ENCODE peak calls at places on chromosomes 13 and 19, in eight cellular contexts. O is adrenal gland, M is brain microvascular endothelial cell, U is neural progenitor cell, B is PC-3, R is RWPE1, Y is esophagus squamous epithelium, Q is IMR-90. P is an unnamed sample.

GRCh38 chr13:34933349-34933748 is 8.7 kb upstream of the NBEA start:
- DNase-seq in U (no peak), M (no peak), R (no peak), Q (no peak), B (peak; percentile 75), O (no peak), Y (no peak), P (no peak)

GRCh38 chr19:18737954-18738351 is 53.2 kb downstream of the COMP start:
- DNase-seq in M (no peak), Q (no peak), U (no peak), O (no peak), B (no peak), R (no peak), Y (no peak), P (no peak)

GRCh38 chr19:47142779-47143178 is 12.1 kb downstream of the SAE1 start:
- DNase-seq in Q (no peak), M (no peak), O (no peak), Y (no peak), U (no peak), R (no peak), B (no peak), P (no peak)

GRCh38 chr13:112767506-112768471 is 78.0 kb downstream of the ATP11A start:
- DNase-seq in R (no peak), M (no peak), B (no peak), O (peak; percentile 49), Y (no peak), U (no peak), Q (no peak), P (no peak)

GRCh38 chr13:34349091-34349722 is 531.3 kb downstream of the RFC3 start:
- DNase-seq in R (peak; percentile 30), Q (peak; percentile 89), M (peak; percentile 97), Y (no peak), O (peak; percentile 80), B (peak; percentile 92), U (no peak), P (peak; percentile 80)

GRCh38 chr13:36096411-36097184 is 34.6 kb downstream of the DCLK1 start:
- DNase-seq in U (no peak), B (no peak), M (no peak), R (no peak), Q (no peak), O (no peak), Y (no peak), P (no peak)

GRCh38 chr13:57470491-57470890 is 161.1 kb upstream of the PCDH17 start:
- DNase-seq in M (no peak), U (no peak), B (no peak), R (no peak), Y (no peak), O (no peak), Q (no peak), P (no peak)

GRCh38 chr19:794989-795658 is 2.1 kb upstream of the PTBP1 start:
- DNase-seq in M (no peak), B (no peak), R (no peak), Q (no peak), U (no peak), Y (no peak), O (peak; percentile 43), P (no peak)

GRCh38 chr19:11225172-11225571 is 14.2 kb upstream of the ANGPTL8 start:
- DNase-seq in U (no peak), Y (no peak), B (no peak), M (no peak), R (no peak), O (peak; percentile 57), Q (no peak), P (no peak)

GRCh38 chr19:40588926-40589569 is 12.1 kb upstream of the LTBP4 start:
- DNase-seq in O (no peak), M (no peak), B (no peak), Y (no peak), U (no peak), R (no peak), Q (no peak), P (no peak)

GRCh38 chr19:58538257-58539168 is 5.4 kb upstream of the TRIM28 start:
- DNase-seq in U (peak; percentile 92), M (no peak), Y (no peak), Q (no peak), B (no peak), R (no peak), O (no peak), P (no peak)

GRCh38 chr19:51703655-51704515 is 10.8 kb downstream of the SPACA6 start:
- DNase-seq in Q (peak; percentile 89), U (peak; percentile 97), M (peak; percentile 93), B (peak; percentile 94), O (peak; percentile 97), Y (peak; percentile 92), R (peak; percentile 94), P (peak; percentile 93)

GRCh38 chr19:48836089-48837017 is at the start of gene HSD17B14:
- DNase-seq in U (peak; percentile 91), Q (no peak), M (peak; percentile 11), B (peak; percentile 41), Y (no peak), O (peak; percentile 57), R (no peak), P (no peak)

GRCh38 chr19:4597278-4597974 is 37.9 kb upstream of the SEMA6B start:
- DNase-seq in M (no peak), Q (no peak), U (peak; percentile 31), Y (no peak), O (no peak), B (no peak), R (peak; percentile 52), P (no peak)

GRCh38 chr13:99439850-99440604 is 61.2 kb upstream of the TM9SF2 start:
- DNase-seq in M (no peak), O (no peak), U (no peak), B (peak; percentile 32), Q (no peak), R (no peak), Y (no peak), P (no peak)

GRCh38 chr13:33213797-33214196 is 71.8 kb downstream of the STARD13 start:
- DNase-seq in Q (peak; percentile 65), O (no peak), R (no peak), Y (no peak), U (peak; percentile 65), B (no peak), M (no peak), P (no peak)

GRCh38 chr13:33212396-33212795 is 73.2 kb downstream of the STARD13 start:
- DNase-seq in R (no peak), U (no peak), B (no peak), Q (no peak), Y (no peak), O (no peak), M (no peak), P (no peak)

GRCh38 chr13:33208290-33208990 is 77.1 kb downstream of the STARD13 start:
- DNase-seq in U (no peak), B (no peak), M (no peak), Q (no peak), Y (no peak), R (peak; percentile 34), O (no peak), P (no peak)

GRCh38 chr13:33217256-33217655 is 68.3 kb downstream of the STARD13 start:
- DNase-seq in M (no peak), Y (no peak), B (peak; percentile 17), Q (no peak), R (no peak), O (no peak), U (no peak), P (no peak)

DNA sequence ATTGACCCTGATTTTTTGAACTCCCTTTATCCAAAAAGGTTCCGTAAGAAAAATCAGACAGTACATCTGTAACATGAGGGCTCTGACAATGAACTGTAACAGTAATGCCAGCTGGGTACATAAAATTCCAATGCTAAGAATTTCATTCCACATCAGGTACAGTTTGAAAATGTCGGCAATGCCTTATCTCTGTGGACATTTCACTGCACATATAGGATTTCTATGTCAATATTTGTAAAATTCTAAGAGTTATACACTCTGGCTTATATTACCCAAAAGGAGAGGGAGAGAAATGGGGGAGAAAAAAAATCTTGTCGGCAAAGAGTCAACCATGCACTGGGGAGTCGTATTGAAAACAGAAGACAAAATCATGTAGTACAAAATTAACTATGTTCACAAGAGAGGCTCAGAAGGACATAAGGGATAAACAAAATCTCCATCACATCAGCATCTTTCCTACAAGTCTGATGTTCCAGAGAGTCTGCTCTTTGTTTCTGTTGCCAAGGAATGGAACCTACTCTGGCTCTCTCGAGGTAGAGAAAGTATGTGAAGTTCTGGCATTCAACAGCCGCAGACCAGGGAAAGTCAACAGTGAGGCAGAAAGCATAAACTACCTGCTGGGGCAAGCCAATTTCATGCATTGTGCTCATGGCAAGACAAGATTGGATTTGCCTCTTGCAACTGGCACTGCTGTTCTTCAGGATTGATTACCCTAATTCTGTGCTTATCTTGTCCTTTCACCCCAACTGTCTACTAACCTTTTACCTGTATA is 72.3 kb downstream of the STARD13 start:
- DNase-seq in Q (no peak), Y (no peak), M (no peak), O (no peak), U (peak; percentile 53), R (peak; percentile 36), B (no peak), P (no peak)
- H3K27ac ChIP-seq in Q (peak overlapping the region; percentile 94), Y (peak overlapping the region; percentile 50), M (peak overlapping the region; percentile 90), O (peak overlapping the region; percentile 63), U (no peak overlapping the region), R (no peak overlapping the region), B (no peak overlapping the region), P (peak overlapping the region; percentile 57)

DNA sequence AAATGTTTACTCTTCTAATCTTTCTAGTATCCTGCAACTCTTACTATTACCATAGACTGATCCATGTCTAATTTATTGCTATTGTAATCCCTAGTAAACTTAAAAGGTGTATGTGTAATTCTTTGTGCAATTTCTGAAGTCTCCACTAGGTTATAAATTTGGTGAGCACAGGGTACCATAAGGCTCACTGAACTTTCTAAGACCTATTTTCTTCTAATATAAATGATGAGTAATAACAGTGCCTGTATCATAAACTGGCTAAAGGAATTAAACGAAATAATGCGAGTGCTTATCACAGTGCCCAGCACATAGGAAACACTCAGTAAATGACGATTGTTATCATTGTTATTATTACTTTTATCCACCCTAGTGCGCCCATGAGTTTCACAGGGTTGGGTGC is 119.1 kb downstream of the KLF12 start:
- DNase-seq in O (no peak), M (no peak), R (peak; percentile 5), U (no peak), Y (no peak), B (peak; percentile 59), Q (peak; percentile 39), P (no peak)
- TF ChIP-seq CTCF in O (no peak), M (no peak), R (no peak), U (peak; percentile 41), Y (no peak), B (peak; percentile 50), Q (peak; percentile 24), P (peak; percentile 28)

GRCh38 chr19:37973666-37974065 is 66.7 kb downstream of the SIPA1L3 start:
- DNase-seq in O (no peak), M (no peak), Q (peak; percentile 75), B (no peak), U (no peak), Y (no peak), R (no peak), P (no peak)
- H3K27ac ChIP-seq in O (no peak overlapping the region), M (no peak overlapping the region), Q (no peak overlapping the region), B (no peak overlapping the region), U (no peak overlapping the region), Y (no peak overlapping the region), R (no peak overlapping the region), P (no peak overlapping the region)

DNA sequence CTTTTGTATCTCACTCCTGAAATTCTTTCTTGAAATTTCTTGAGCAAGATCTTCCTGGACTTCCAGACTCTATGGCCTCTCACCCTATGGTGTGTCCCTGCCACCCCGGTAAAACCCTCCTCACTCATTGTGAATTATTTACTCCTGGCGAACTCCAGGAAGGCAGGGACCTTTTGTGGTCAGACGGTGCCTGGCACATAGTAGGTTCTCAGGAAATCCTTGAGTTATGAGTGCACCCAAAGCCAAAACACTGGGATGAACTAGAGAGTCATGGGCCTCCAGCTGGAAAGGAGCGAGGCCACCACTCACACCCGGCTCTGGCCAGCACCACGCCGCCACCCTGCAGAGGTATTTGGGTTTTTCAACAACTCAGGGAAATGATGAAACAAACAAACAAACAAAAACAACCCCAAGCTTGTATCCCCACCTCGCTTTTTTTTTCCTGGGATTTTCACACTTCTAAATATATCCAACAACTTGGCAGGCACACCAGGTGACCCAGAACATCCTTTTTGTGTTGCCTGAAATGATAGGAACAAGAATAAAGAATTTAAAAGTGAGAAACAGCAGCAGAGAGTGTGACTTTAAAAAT is 11.2 kb downstream of the HPN start:
- DNase-seq in M (no peak), R (no peak), U (no peak), B (no peak), Y (no peak), O (no peak), Q (no peak), P (no peak)
- TF ChIP-seq CTCF in M (no peak), R (no peak), U (no peak), B (no peak), Y (no peak), O (no peak), Q (no peak), P (no peak)

P was measured in RWPE2.